ENCODE peak calls at places on chromosomes 16 and 17, in four cellular contexts. N is nephron progenitor cell, E is adrenal gland, L is GM12865. B is an unnamed sample.

GRCh38 chr17:44780161-44780560 is 21.4 kb downstream of the ADAM11 start:
- DNase-seq in N (no peak), E (no peak), L (no peak), B (no peak)

GRCh38 chr16:56801762-56802161 is 63.2 kb upstream of the SLC12A3 start:
- DNase-seq in N (no peak), E (no peak), L (no peak), B (no peak)

GRCh38 chr17:61009619-61010018 is 332.0 kb downstream of the BCAS3 start:
- DNase-seq in N (no peak), E (no peak), L (peak; percentile 73), B (no peak)

GRCh38 chr17:57445772-57446472 is 189.6 kb downstream of the MSI2 start:
- DNase-seq in N (no peak), E (peak; percentile 55), L (no peak), B (no peak)

GRCh38 chr17:3965123-3965800 is 1.0 kb upstream of the ATP2A3 start:
- DNase-seq in N (peak; percentile 58), E (peak; percentile 51), L (peak; percentile 87), B (no peak)

GRCh38 chr16:31134091-31134571 is 1.4 kb downstream of the PRSS8 start:
- DNase-seq in N (no peak), E (peak; percentile 35), L (no peak), B (no peak)

GRCh38 chr17:61809816-61810392 is 53.4 kb downstream of the BRIP1 start:
- DNase-seq in N (no peak), E (no peak), L (no peak), B (peak; percentile 9)

GRCh38 chr16:67055712-67056487 is 27.0 kb downstream of the CBFB start:
- DNase-seq in N (no peak), E (no peak), L (peak; percentile 56), B (peak; percentile 99)

GRCh38 chr17:67995568-67996191 is 589 bp downstream of the C17orf58 start:
- DNase-seq in N (peak; percentile 60), E (peak; percentile 45), L (no peak), B (no peak)

GRCh38 chr17:9648521-9649110 is 3.3 kb downstream of the USP43 start:
- DNase-seq in N (no peak), E (no peak), L (no peak), B (no peak)

GRCh38 chr17:6531575-6531974 is 24.8 kb downstream of the PITPNM3 start:
- DNase-seq in N (no peak), E (no peak), L (no peak), B (no peak)

GRCh38 chr16:81432899-81433560 is 11.6 kb upstream of the CMIP start:
- DNase-seq in N (no peak), E (no peak), L (no peak), B (no peak)

GRCh38 chr17:37661372-37662014 is 18.2 kb upstream of the DDX52 start:
- DNase-seq in N (no peak), E (no peak), L (no peak), B (no peak)

GRCh38 chr17:57876023-57876865 is 26.4 kb upstream of the MRPS23 start:
- DNase-seq in N (no peak), E (no peak), L (no peak), B (no peak)

GRCh38 chr17:2102931-2103398 is 48.1 kb downstream of the HIC1 start:
- DNase-seq in N (no peak), E (no peak), L (no peak), B (peak; percentile 78)

GRCh38 chr17:29010129-29010528 is 4.3 kb upstream of the SEZ6 start:
- DNase-seq in N (no peak), E (no peak), L (no peak), B (no peak)

GRCh38 chr16:66968847-66969246 is 7.8 kb downstream of the CES3 start:
- DNase-seq in N (no peak), E (peak; percentile 81), L (no peak), B (no peak)

GRCh38 chr17:77604301-77605031 is 354.0 kb upstream of the TNRC6C start:
- DNase-seq in N (no peak), E (no peak), L (no peak), B (no peak)

GRCh38 chr16:13325396-13325795 is 424.0 kb downstream of the SHISA9 start:
- DNase-seq in N (no peak), E (no peak), L (no peak), B (no peak)

GRCh38 chr17:36509272-36509985 is 22.9 kb downstream of the ZNHIT3 start:
- DNase-seq in N (no peak), E (no peak), L (no peak), B (no peak)

GRCh38 chr17:76940738-76941350 is 72.6 kb downstream of the MGAT5B start:
- DNase-seq in N (no peak), E (no peak), L (no peak), B (no peak)

GRCh38 chr17:31824771-31825360 is 34.2 kb downstream of the COPRS start:
- DNase-seq in N (no peak), E (no peak), L (no peak), B (peak; percentile 27)

GRCh38 chr17:8249621-8250020 is 532 bp downstream of the PFAS start:
- DNase-seq in N (no peak), E (no peak), L (no peak), B (no peak)

GRCh38 chr17:65830356-65830755 is 268.9 kb upstream of the AXIN2 start:
- DNase-seq in N (no peak), E (no peak), L (no peak), B (no peak)

GRCh38 chr17:19387921-19388521 is 1.0 kb upstream of the MFAP4 start:
- DNase-seq in N (no peak), E (peak; percentile 65), L (no peak), B (peak; percentile 83)

GRCh38 chr17:40113961-40114272 is 7.9 kb upstream of the MSL1 start:
- DNase-seq in N (no peak), E (no peak), L (no peak), B (peak; percentile 59)

GRCh38 chr17:81898029-81898866 is 3.8 kb upstream of the NPB start:
- DNase-seq in N (no peak), E (no peak), L (no peak), B (peak; percentile 94)

GRCh38 chr16:23296994-23297393 is 5.1 kb upstream of the SCNN1B start:
- DNase-seq in N (no peak), E (no peak), L (peak; percentile 58), B (no peak)
- TF ChIP-seq CTCF in N (no peak), E (no peak), L (peak; percentile 45), B (peak; percentile 34)

GRCh38 chr17:63696381-63696961 is 3.5 kb downstream of the LIMD2 start:
- DNase-seq in N (peak; percentile 35), E (no peak), L (peak; percentile 86), B (peak; percentile 11)
- TF ChIP-seq CTCF in N (peak; percentile 53), E (peak; percentile 13), L (peak; percentile 52), B (peak; percentile 70)

DNA sequence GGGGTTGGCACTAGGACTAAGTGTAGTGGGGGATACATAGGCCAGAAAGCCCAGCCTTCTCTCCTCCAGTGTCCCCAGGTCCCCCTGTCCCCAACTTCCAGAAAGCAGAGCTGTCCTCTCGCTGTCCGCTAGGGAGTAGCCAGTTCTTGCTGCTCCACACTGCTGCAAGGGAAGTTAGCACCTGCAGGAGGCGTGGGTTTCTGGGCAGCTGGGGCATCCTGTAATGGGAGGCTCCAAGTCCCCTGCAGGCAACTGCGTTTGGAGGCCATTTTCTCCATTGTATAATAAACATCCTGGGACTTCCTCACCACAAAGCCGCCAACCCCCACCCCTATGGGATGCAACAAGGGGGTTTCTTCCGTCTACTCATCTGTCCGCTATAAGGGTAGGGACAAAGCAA is 1.7 kb downstream of the RPRML start:
- DNase-seq in N (peak; percentile 66), E (no peak), L (no peak), B (peak; percentile 32)
- TF ChIP-seq CTCF in N (peak; percentile 41), E (no peak), L (no peak), B (no peak)

DNA sequence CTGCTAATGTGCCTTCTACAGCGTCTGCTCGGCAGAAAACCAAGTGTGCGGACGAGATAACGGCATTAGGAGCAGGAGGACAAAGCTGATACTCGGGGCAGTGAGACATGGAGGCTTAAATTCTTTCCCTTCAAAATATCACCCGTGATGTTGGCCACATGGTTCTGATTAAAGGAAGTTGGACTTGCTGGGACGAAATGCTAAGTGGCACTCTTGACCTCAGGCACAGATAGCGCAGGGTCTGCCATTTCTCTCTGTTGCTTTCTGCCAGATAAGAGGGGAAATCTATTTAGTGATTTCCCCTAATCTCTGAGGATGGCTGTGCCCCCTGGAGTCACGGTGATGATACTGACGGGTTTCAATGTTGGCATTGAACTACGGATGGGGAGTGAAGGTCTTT is 509.6 kb upstream of the EEF2KMT start:
- DNase-seq in N (no peak), E (no peak), L (no peak), B (no peak)
- TF ChIP-seq CTCF in N (no peak), E (no peak), L (no peak), B (no peak)

DNA sequence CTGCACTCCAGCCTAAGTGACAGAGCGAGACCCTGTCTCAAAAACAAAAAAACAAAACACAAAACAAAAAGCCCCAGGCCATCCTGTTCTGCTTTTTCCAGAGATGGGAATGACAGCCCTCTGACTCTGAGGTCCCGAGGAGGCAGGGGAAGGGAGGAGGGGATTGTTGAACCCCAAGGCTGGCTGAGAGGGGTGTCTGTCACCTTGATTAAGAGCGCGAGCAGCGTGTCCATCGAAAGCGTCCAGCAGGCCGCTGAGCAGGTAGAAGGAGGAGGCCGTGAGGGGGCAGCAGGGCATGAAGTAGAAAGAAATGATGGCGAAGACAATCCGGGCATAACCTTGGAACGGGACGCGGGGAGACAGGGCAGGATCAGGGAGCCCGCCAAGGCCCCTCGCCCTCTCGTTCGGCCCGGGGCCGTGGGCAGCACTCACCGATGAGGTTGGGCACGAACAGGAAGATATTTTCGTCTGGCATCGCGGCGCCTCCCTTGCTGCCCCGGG is 593 bp downstream of the CDIPT start:
- DNase-seq in N (peak; percentile 35), E (peak; percentile 39), L (peak; percentile 10), B (no peak)
- TF ChIP-seq CTCF in N (no peak), E (no peak), L (no peak), B (no peak)